ENCODE peak calls at places on chromosomes 2 and 18, in ten cellular contexts. P, O, U, E, N, T, B, L, D and H are unnamed samples. For H3K4me1, the result is how much of the 10 kb centered on the place peaks cover.

GRCh38 chr2:148048475-148049221 is 27.8 kb downstream of the MBD5 start:
- DNase-seq in P (no peak), O (no peak), U (no peak), E (no peak), N (no peak), T (peak), B (no peak), L (no peak), D (no peak), H (no peak)

GRCh38 chr2:151777487-151777886 is 43.2 kb upstream of the NEB start:
- DNase-seq in P (no peak), O (no peak), U (no peak), E (no peak), N (no peak), T (no peak), B (no peak), L (no peak), D (no peak), H (no peak)

GRCh38 chr18:57353137-57353939 is 981 bp downstream of the ST8SIA3 start:
- DNase-seq in P (no peak), O (no peak), U (no peak), E (no peak), N (no peak), T (no peak), B (no peak), L (no peak), D (no peak), H (no peak)

GRCh38 chr18:2948038-2948437 is 64.9 kb downstream of the LPIN2 start:
- DNase-seq in P (peak), O (no peak), U (peak), E (no peak), N (no peak), T (peak), B (no peak), L (peak), D (no peak), H (no peak)

GRCh38 chr2:215619989-215620388 is 184.1 kb upstream of the FN1 start:
- DNase-seq in P (no peak), O (no peak), U (no peak), E (peak), N (peak), T (no peak), B (peak), L (no peak), D (peak), H (no peak)

GRCh38 chr2:9205963-9206948 is at the start of gene ASAP2:
- DNase-seq in P (peak), O (peak), U (peak), E (peak), N (peak), T (peak), B (peak), L (peak), D (peak), H (peak)

GRCh38 chr2:74504591-74504990 is 2.9 kb downstream of the PCGF1 start:
- DNase-seq in P (no peak), O (no peak), U (no peak), E (no peak), N (no peak), T (no peak), B (peak), L (no peak), D (no peak), H (no peak)

GRCh38 chr2:28683100-28683706 is 68.4 kb upstream of the PPP1CB start:
- DNase-seq in P (peak), O (peak), U (peak), E (peak), N (peak), T (peak), B (no peak), L (peak), D (peak), H (peak)

GRCh38 chr2:199457147-199458016 is at the start of gene SATB2:
- DNase-seq in P (peak), O (peak), U (peak), E (no peak), N (no peak), T (peak), B (peak), L (peak), D (peak), H (peak)

GRCh38 chr18:8362863-8363262 is 246.4 kb upstream of the RAB12 start:
- DNase-seq in P (no peak), O (no peak), U (no peak), E (no peak), N (no peak), T (no peak), B (no peak), L (no peak), D (no peak), H (no peak)

GRCh38 chr2:199692489-199692888 is 158.5 kb downstream of the FTCDNL1 start:
- DNase-seq in P (no peak), O (no peak), U (peak), E (peak), N (peak), T (no peak), B (no peak), L (peak), D (peak), H (no peak)

GRCh38 chr2:134718956-134719814 is at the start of gene TMEM163:
- DNase-seq in P (no peak), O (peak), U (no peak), E (peak), N (peak), T (no peak), B (peak), L (no peak), D (no peak), H (no peak)

GRCh38 chr18:77131100-77131651 is 1.4 kb downstream of the MBP start:
- DNase-seq in P (no peak), O (no peak), U (peak), E (no peak), N (no peak), T (no peak), B (peak), L (peak), D (peak), H (peak)

GRCh38 chr2:109527846-109528705 is 85.7 kb downstream of the SEPTIN10 start:
- DNase-seq in P (no peak), O (no peak), U (no peak), E (no peak), N (no peak), T (no peak), B (peak), L (no peak), D (no peak), H (no peak)

GRCh38 chr18:54812885-54813284 is 15.4 kb upstream of the RAB27B start:
- DNase-seq in P (no peak), O (no peak), U (no peak), E (no peak), N (no peak), T (no peak), B (no peak), L (no peak), D (no peak), H (no peak)

GRCh38 chr2:222623756-222624309 is 32.1 kb downstream of the FARSB start:
- DNase-seq in P (no peak), O (no peak), U (no peak), E (no peak), N (no peak), T (no peak), B (no peak), L (no peak), D (no peak), H (no peak)

GRCh38 chr2:18799397-18799796 is 210.0 kb upstream of the NT5C1B start:
- DNase-seq in P (no peak), O (no peak), U (no peak), E (no peak), N (no peak), T (peak), B (no peak), L (no peak), D (no peak), H (no peak)

GRCh38 chr2:61431345-61431744 is 39.5 kb downstream of the USP34 start:
- DNase-seq in P (no peak), O (no peak), U (no peak), E (no peak), N (no peak), T (no peak), B (no peak), L (no peak), D (no peak), H (no peak)
- H3K4me1 ChIP-seq in P (under half), O (under half), U (under half), E (under half), N (under half), T (under half), B (under half), L (under half), D (under half), H (under half)

GRCh38 chr18:46010676-46011075 is 43.5 kb upstream of the EPG5 start:
- DNase-seq in P (no peak), O (no peak), U (no peak), E (no peak), N (no peak), T (no peak), B (no peak), L (no peak), D (no peak), H (no peak)
- TF ChIP-seq POLR2A in P (no peak), O (no peak), U (no peak), E (no peak), N (no peak), T (no peak), B (no peak), L (no peak), D (no peak), H (no peak)

GRCh38 chr2:227503433-227504406 is 31.8 kb downstream of the AGFG1 start:
- DNase-seq in P (peak), O (no peak), U (peak), E (no peak), N (peak), T (peak), B (no peak), L (peak), D (peak), H (no peak)
- H3K4me1 ChIP-seq in P (half or more), O (under half), U (under half), E (under half), N (under half), T (under half), B (under half), L (under half), D (half or more), H (under half)

GRCh38 chr2:46977266-46977665 is 61.7 kb upstream of the MCFD2 start:
- DNase-seq in P (no peak), O (no peak), U (no peak), E (no peak), N (no peak), T (no peak), B (no peak), L (peak), D (no peak), H (no peak)
- TF ChIP-seq POLR2A in P (no peak), O (no peak), U (no peak), E (no peak), N (no peak), T (no peak), B (no peak), L (no peak), D (no peak), H (no peak)